ENCODE peak calls at places on chromosomes 16 and 17, in six cellular contexts. H, J, K, Y, F and T are unnamed samples.

GRCh38 chr16:13098536-13098935 is 197.1 kb downstream of the SHISA9 start:
- DNase-seq in K (no peak), F (no peak), J (no peak), Y (no peak), H (no peak), T (peak; percentile 40)

GRCh38 chr16:31333686-31334649 is 21.0 kb upstream of the ITGAX start:
- DNase-seq in K (peak; percentile 35), H (peak; percentile 15), Y (peak; percentile 42), J (peak; percentile 37), F (peak; percentile 61), T (peak; percentile 54)

GRCh38 chr16:17116595-17117322 is 354.0 kb downstream of the XYLT1 start:
- DNase-seq in H (no peak), K (no peak), Y (no peak), F (no peak), J (no peak), T (no peak)

GRCh38 chr17:76909971-76910760 is 42.0 kb downstream of the MGAT5B start:
- DNase-seq in K (peak; percentile 19), F (peak; percentile 89), H (peak; percentile 66), J (peak; percentile 8), Y (peak; percentile 92), T (peak; percentile 84)

GRCh38 chr17:1830288-1830687 is 483 bp downstream of the RPA1 start:
- DNase-seq in F (peak; percentile 45), J (peak; percentile 49), K (peak; percentile 18), Y (peak; percentile 34), H (peak; percentile 56), T (peak; percentile 50)

GRCh38 chr16:69077251-69077650 is 28.2 kb upstream of the HAS3 start:
- DNase-seq in K (peak; percentile 82), F (no peak), J (no peak), Y (no peak), H (no peak), T (no peak)

GRCh38 chr16:22386976-22387375 is 12.6 kb upstream of the CDR2 start:
- DNase-seq in F (no peak), K (peak; percentile 60), J (no peak), H (no peak), Y (no peak), T (no peak)

GRCh38 chr16:77062878-77063566 is 128.0 kb upstream of the MON1B start:
- DNase-seq in Y (no peak), H (no peak), F (no peak), K (no peak), J (no peak), T (no peak)

GRCh38 chr16:84031556-84031955 is 11.0 kb downstream of the SLC38A8 start:
- DNase-seq in K (no peak), J (no peak), Y (no peak), F (no peak), H (no peak), T (no peak)

GRCh38 chr16:77191259-77191969 is 424 bp downstream of the MON1B start:
- DNase-seq in F (no peak), Y (no peak), J (peak; percentile 30), K (peak; percentile 19), H (peak; percentile 7), T (no peak)

GRCh38 chr16:86210403-86211193 is 299.7 kb upstream of the FOXF1 start:
- DNase-seq in H (no peak), Y (no peak), K (no peak), F (no peak), J (no peak), T (peak; percentile 20)

GRCh38 chr17:41914358-41914766 is 4.4 kb downstream of the ACLY start:
- DNase-seq in J (peak; percentile 76), Y (no peak), F (no peak), K (no peak), H (no peak), T (no peak)

GRCh38 chr16:81528258-81528657 is 83.7 kb downstream of the CMIP start:
- DNase-seq in K (no peak), Y (no peak), F (no peak), J (no peak), H (no peak), T (no peak)

GRCh38 chr17:27320222-27320560 is 26.3 kb downstream of the WSB1 start:
- DNase-seq in K (no peak), F (peak; percentile 21), Y (no peak), J (no peak), H (no peak), T (no peak)

GRCh38 chr16:87317766-87318121 is 552 bp upstream of the C16orf95 start:
- DNase-seq in K (peak; percentile 44), F (no peak), J (peak; percentile 74), H (peak; percentile 23), Y (peak; percentile 58), T (no peak)

GRCh38 chr17:75624714-75625345 is 8.4 kb upstream of the SMIM5 start:
- DNase-seq in Y (no peak), J (no peak), H (no peak), K (no peak), F (no peak), T (no peak)